ENCODE peak calls at places on chromosomes 3 and 15, in five cellular contexts. One of them, this sample, is unnamed.

GRCh38 chr3:189096092-189096491 is 75.7 kb upstream of the TPRG1 start:
- DNase-seq in thoracic aorta: no peak
- DNase-seq in CD8-positive, alpha-beta T cell: no peak
- DNase-seq in spleen: no peak
- DNase-seq in psoas muscle: no peak
- DNase-seq in this sample: no peak

GRCh38 chr3:67037615-67038014 is 39.5 kb downstream of the KBTBD8 start:
- DNase-seq in psoas muscle: no peak
- DNase-seq in thoracic aorta: no peak
- DNase-seq in CD8-positive, alpha-beta T cell: no peak
- DNase-seq in spleen: no peak
- DNase-seq in this sample: no peak

GRCh38 chr15:77821188-77821958 is 188.7 kb upstream of the LINGO1 start:
- DNase-seq in CD8-positive, alpha-beta T cell: no peak
- DNase-seq in spleen: no peak
- DNase-seq in psoas muscle: no peak
- DNase-seq in thoracic aorta: no peak
- DNase-seq in this sample: no peak

GRCh38 chr15:25244731-25245585 is 193.9 kb downstream of the UBE3A start:
- DNase-seq in psoas muscle: peak; percentile 8
- DNase-seq in spleen: peak; percentile 56
- DNase-seq in CD8-positive, alpha-beta T cell: no peak
- DNase-seq in thoracic aorta: no peak
- DNase-seq in this sample: peak; percentile 69

GRCh38 chr15:69954726-69955125 is 143.0 kb downstream of the TLE3 start:
- DNase-seq in thoracic aorta: no peak
- DNase-seq in psoas muscle: no peak
- DNase-seq in spleen: no peak
- DNase-seq in CD8-positive, alpha-beta T cell: no peak
- DNase-seq in this sample: no peak

GRCh38 chr3:124654470-124654845 is 75.8 kb upstream of the UMPS start:
- DNase-seq in spleen: no peak
- DNase-seq in CD8-positive, alpha-beta T cell: no peak
- DNase-seq in thoracic aorta: no peak
- DNase-seq in psoas muscle: no peak
- DNase-seq in this sample: no peak

GRCh38 chr3:134211797-134212196 is 38.9 kb downstream of the RYK start:
- DNase-seq in psoas muscle: no peak
- DNase-seq in CD8-positive, alpha-beta T cell: no peak
- DNase-seq in spleen: no peak
- DNase-seq in thoracic aorta: no peak
- DNase-seq in this sample: no peak

GRCh38 chr3:119700920-119701734 is 1.7 kb upstream of the CFAP91 start:
- DNase-seq in CD8-positive, alpha-beta T cell: no peak
- DNase-seq in spleen: no peak
- DNase-seq in thoracic aorta: no peak
- DNase-seq in psoas muscle: no peak
- DNase-seq in this sample: no peak

GRCh38 chr15:101407439-101407838 is 82.1 kb downstream of the PCSK6 start:
- DNase-seq in spleen: no peak
- DNase-seq in psoas muscle: no peak
- DNase-seq in CD8-positive, alpha-beta T cell: no peak
- DNase-seq in thoracic aorta: no peak
- DNase-seq in this sample: peak; percentile 12

GRCh38 chr3:157310329-157311065 is 126.2 kb upstream of the PTX3 start:
- DNase-seq in spleen: no peak
- DNase-seq in CD8-positive, alpha-beta T cell: no peak
- DNase-seq in thoracic aorta: no peak
- DNase-seq in psoas muscle: no peak
- DNase-seq in this sample: no peak

GRCh38 chr3:114218578-114219185 is 18.7 kb downstream of the ZNF80 start:
- DNase-seq in spleen: no peak
- DNase-seq in thoracic aorta: no peak
- DNase-seq in psoas muscle: no peak
- DNase-seq in CD8-positive, alpha-beta T cell: no peak
- DNase-seq in this sample: no peak

GRCh38 chr3:164458986-164459385 is 619.3 kb downstream of the SI start:
- DNase-seq in thoracic aorta: no peak
- DNase-seq in psoas muscle: no peak
- DNase-seq in spleen: no peak
- DNase-seq in CD8-positive, alpha-beta T cell: no peak
- DNase-seq in this sample: no peak

GRCh38 chr3:124206225-124206624 is 214.3 kb upstream of the ROPN1 start:
- DNase-seq in thoracic aorta: no peak
- DNase-seq in spleen: no peak
- DNase-seq in CD8-positive, alpha-beta T cell: no peak
- DNase-seq in psoas muscle: no peak
- DNase-seq in this sample: no peak

GRCh38 chr15:78224024-78224413 is 10.3 kb downstream of the ACSBG1 start:
- DNase-seq in thoracic aorta: no peak
- DNase-seq in psoas muscle: no peak
- DNase-seq in CD8-positive, alpha-beta T cell: no peak
- DNase-seq in spleen: peak; percentile 6
- DNase-seq in this sample: no peak

GRCh38 chr3:126540342-126540849 is 16.4 kb downstream of the CHST13 start:
- DNase-seq in spleen: peak; percentile 54
- DNase-seq in thoracic aorta: peak; percentile 29
- DNase-seq in psoas muscle: peak; percentile 47
- DNase-seq in CD8-positive, alpha-beta T cell: no peak
- DNase-seq in this sample: peak; percentile 59

GRCh38 chr15:78393137-78393536 is 44.9 kb upstream of the IREB2 start:
- DNase-seq in psoas muscle: no peak
- DNase-seq in CD8-positive, alpha-beta T cell: no peak
- DNase-seq in spleen: no peak
- DNase-seq in thoracic aorta: no peak
- DNase-seq in this sample: no peak

GRCh38 chr15:48520376-48521155 is 124.9 kb downstream of the FBN1 start:
- DNase-seq in thoracic aorta: no peak
- DNase-seq in psoas muscle: no peak
- DNase-seq in spleen: no peak
- DNase-seq in CD8-positive, alpha-beta T cell: no peak
- DNase-seq in this sample: no peak

GRCh38 chr3:32432711-32433530 is 41.3 kb downstream of the CMTM7 start:
- DNase-seq in thoracic aorta: no peak
- DNase-seq in psoas muscle: no peak
- DNase-seq in spleen: no peak
- DNase-seq in CD8-positive, alpha-beta T cell: no peak
- DNase-seq in this sample: no peak

GRCh38 chr3:122014741-122015140 is 7.3 kb downstream of the ILDR1 start:
- DNase-seq in CD8-positive, alpha-beta T cell: no peak
- DNase-seq in psoas muscle: no peak
- DNase-seq in thoracic aorta: no peak
- DNase-seq in spleen: no peak
- DNase-seq in this sample: no peak

GRCh38 chr3:88150371-88150770 is 612 bp downstream of the C3orf38 start:
- DNase-seq in thoracic aorta: no peak
- DNase-seq in spleen: no peak
- DNase-seq in CD8-positive, alpha-beta T cell: no peak
- DNase-seq in psoas muscle: no peak
- DNase-seq in this sample: no peak

GRCh38 chr3:115164374-115165221 is 17.5 kb upstream of the ZBTB20 start:
- DNase-seq in CD8-positive, alpha-beta T cell: no peak
- DNase-seq in thoracic aorta: no peak
- DNase-seq in spleen: no peak
- DNase-seq in psoas muscle: no peak
- DNase-seq in this sample: no peak

GRCh38 chr3:8730641-8731040 is 3.0 kb upstream of the CAV3 start:
- DNase-seq in CD8-positive, alpha-beta T cell: no peak
- DNase-seq in thoracic aorta: no peak
- DNase-seq in spleen: no peak
- DNase-seq in psoas muscle: no peak
- DNase-seq in this sample: no peak

GRCh38 chr3:195870442-195870841 is 37.9 kb downstream of the TNK2 start:
- DNase-seq in CD8-positive, alpha-beta T cell: no peak
- DNase-seq in thoracic aorta: no peak
- DNase-seq in spleen: no peak
- DNase-seq in psoas muscle: no peak
- DNase-seq in this sample: no peak

GRCh38 chr15:85479071-85479647 is 98.8 kb downstream of the AKAP13 start:
- DNase-seq in psoas muscle: no peak
- DNase-seq in thoracic aorta: no peak
- DNase-seq in CD8-positive, alpha-beta T cell: no peak
- DNase-seq in spleen: no peak
- DNase-seq in this sample: no peak

DNA sequence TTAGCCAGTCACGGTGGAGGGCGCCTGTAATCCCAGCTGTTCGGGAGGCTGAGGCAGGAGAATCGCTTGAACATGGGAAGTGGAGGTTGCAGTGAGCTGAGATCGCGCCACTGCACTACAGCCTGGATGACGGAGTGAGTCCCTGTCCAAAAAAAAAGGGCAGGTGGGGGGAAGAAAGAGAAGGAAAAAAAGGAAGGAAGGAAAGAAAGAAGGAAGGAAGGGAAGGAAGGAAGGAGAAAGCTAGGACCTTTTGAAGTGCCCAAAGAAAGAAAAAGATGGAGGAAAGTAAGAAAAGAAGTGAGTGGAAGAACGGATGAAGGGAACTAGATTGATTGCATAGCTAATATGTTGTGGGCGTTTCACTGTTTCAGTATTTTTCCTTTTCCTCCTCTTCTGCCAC is 41.9 kb downstream of the BHLHE40 start:
- DNase-seq in spleen: no peak
- DNase-seq in CD8-positive, alpha-beta T cell: no peak
- DNase-seq in thoracic aorta: no peak
- DNase-seq in psoas muscle: no peak
- DNase-seq in this sample: no peak
- H3K4me1 ChIP-seq in spleen: peaks cover 3% of the 10 kb centered on the region
- H3K4me1 ChIP-seq in CD8-positive, alpha-beta T cell: peaks cover 21% of the 10 kb centered on the region
- H3K4me1 ChIP-seq in thoracic aorta: peaks cover 9% of the 10 kb centered on the region
- H3K4me1 ChIP-seq in psoas muscle: peaks cover 22% of the 10 kb centered on the region
- H3K4me1 ChIP-seq in this sample: peaks cover 61% of the 10 kb centered on the region

DNA sequence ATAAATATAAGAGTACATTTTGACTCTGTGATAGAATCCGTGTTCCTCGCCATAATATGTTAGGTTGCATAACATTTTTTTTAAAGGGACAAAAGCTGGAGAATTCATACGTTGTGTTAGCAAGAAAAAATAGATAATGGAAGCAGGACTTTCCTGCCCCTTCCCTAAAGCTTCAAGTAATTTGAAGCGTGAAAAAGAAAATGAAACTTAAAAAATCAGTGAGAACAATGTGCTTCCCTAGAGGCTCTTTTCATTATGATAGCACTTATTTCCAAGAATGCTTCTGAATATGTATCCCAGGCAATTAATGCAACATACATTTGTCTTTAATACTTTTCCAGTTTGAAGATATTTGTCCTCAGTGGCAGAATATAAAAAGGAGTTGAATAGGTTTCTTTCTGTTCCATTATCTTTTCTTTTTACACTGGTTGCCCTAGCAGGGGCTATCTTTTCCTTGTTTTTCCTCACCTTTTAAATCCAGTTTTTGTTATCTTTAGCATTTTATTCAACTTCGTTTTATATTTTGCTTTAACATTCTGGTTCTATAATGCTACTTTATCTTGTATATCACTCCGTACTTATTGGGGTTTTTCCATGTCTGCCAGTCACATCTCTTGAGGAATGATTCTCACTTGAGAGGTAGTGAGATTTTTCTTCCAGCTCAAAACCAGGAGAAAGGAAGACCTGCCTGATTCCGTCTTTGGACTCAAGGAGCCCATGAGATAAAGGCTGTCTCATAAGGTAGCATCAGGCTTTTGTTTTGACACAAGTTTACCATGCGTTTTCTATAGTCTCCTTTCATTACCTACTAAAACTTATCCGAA is 113.8 kb downstream of the MBNL1 start:
- DNase-seq in spleen: no peak
- DNase-seq in psoas muscle: no peak
- DNase-seq in CD8-positive, alpha-beta T cell: no peak
- DNase-seq in thoracic aorta: no peak
- DNase-seq in this sample: no peak
- H3K4me1 ChIP-seq in spleen: peaks cover 49% of the 10 kb centered on the region
- H3K4me1 ChIP-seq in psoas muscle: peaks cover 78% of the 10 kb centered on the region
- H3K4me1 ChIP-seq in CD8-positive, alpha-beta T cell: peaks cover 69% of the 10 kb centered on the region
- H3K4me1 ChIP-seq in thoracic aorta: peaks cover 70% of the 10 kb centered on the region
- H3K4me1 ChIP-seq in this sample: peaks cover 79% of the 10 kb centered on the region

GRCh38 chr3:56781762-56782161 is 20.0 kb downstream of the ARHGEF3 start:
- DNase-seq in CD8-positive, alpha-beta T cell: no peak
- DNase-seq in spleen: no peak
- DNase-seq in psoas muscle: no peak
- DNase-seq in thoracic aorta: no peak
- DNase-seq in this sample: no peak
- H3K4me1 ChIP-seq in CD8-positive, alpha-beta T cell: peaks cover 97% of the 10 kb centered on the region
- H3K4me1 ChIP-seq in spleen: peaks cover 23% of the 10 kb centered on the region
- H3K4me1 ChIP-seq in psoas muscle: peaks cover 32% of the 10 kb centered on the region
- H3K4me1 ChIP-seq in thoracic aorta: peaks cover 23% of the 10 kb centered on the region
- H3K4me1 ChIP-seq in this sample: peaks cover 45% of the 10 kb centered on the region

GRCh38 chr15:63905558-63906265 is 72.0 kb upstream of the HERC1 start:
- DNase-seq in thoracic aorta: no peak
- DNase-seq in spleen: no peak
- DNase-seq in psoas muscle: no peak
- DNase-seq in CD8-positive, alpha-beta T cell: no peak
- DNase-seq in this sample: no peak

GRCh38 chr15:63907521-63907920 is 73.8 kb upstream of the HERC1 start:
- DNase-seq in psoas muscle: no peak
- DNase-seq in CD8-positive, alpha-beta T cell: no peak
- DNase-seq in spleen: peak; percentile 60
- DNase-seq in thoracic aorta: no peak
- DNase-seq in this sample: no peak

GRCh38 chr15:63906266-63906584 is 72.5 kb upstream of the HERC1 start:
- DNase-seq in CD8-positive, alpha-beta T cell: no peak
- DNase-seq in psoas muscle: no peak
- DNase-seq in thoracic aorta: no peak
- DNase-seq in spleen: peak; percentile 64
- DNase-seq in this sample: no peak

GRCh38 chr15:63904042-63904441 is 70.3 kb upstream of the HERC1 start:
- DNase-seq in thoracic aorta: no peak
- DNase-seq in psoas muscle: no peak
- DNase-seq in CD8-positive, alpha-beta T cell: no peak
- DNase-seq in spleen: no peak
- DNase-seq in this sample: no peak

GRCh38 chr15:63905131-63905530 is 71.4 kb upstream of the HERC1 start:
- DNase-seq in CD8-positive, alpha-beta T cell: no peak
- DNase-seq in psoas muscle: no peak
- DNase-seq in spleen: peak; percentile 64
- DNase-seq in thoracic aorta: no peak
- DNase-seq in this sample: no peak
- H3K4me1 ChIP-seq in CD8-positive, alpha-beta T cell: peaks cover 41% of the 10 kb centered on the region
- H3K4me1 ChIP-seq in psoas muscle: peaks cover 43% of the 10 kb centered on the region
- H3K4me1 ChIP-seq in spleen: peaks cover 23% of the 10 kb centered on the region
- H3K4me1 ChIP-seq in thoracic aorta: peaks cover 14% of the 10 kb centered on the region
- H3K4me1 ChIP-seq in this sample: peaks cover 23% of the 10 kb centered on the region

GRCh38 chr3:30170681-30171438 is 435.5 kb upstream of the TGFBR2 start:
- DNase-seq in thoracic aorta: no peak
- DNase-seq in spleen: no peak
- DNase-seq in CD8-positive, alpha-beta T cell: no peak
- DNase-seq in psoas muscle: no peak
- DNase-seq in this sample: no peak
- H3K4me1 ChIP-seq in thoracic aorta: no peaks in the 10 kb centered on the region
- H3K4me1 ChIP-seq in spleen: no peaks in the 10 kb centered on the region
- H3K4me1 ChIP-seq in CD8-positive, alpha-beta T cell: no peaks in the 10 kb centered on the region
- H3K4me1 ChIP-seq in psoas muscle: no peaks in the 10 kb centered on the region
- H3K4me1 ChIP-seq in this sample: no peaks in the 10 kb centered on the region

DNA sequence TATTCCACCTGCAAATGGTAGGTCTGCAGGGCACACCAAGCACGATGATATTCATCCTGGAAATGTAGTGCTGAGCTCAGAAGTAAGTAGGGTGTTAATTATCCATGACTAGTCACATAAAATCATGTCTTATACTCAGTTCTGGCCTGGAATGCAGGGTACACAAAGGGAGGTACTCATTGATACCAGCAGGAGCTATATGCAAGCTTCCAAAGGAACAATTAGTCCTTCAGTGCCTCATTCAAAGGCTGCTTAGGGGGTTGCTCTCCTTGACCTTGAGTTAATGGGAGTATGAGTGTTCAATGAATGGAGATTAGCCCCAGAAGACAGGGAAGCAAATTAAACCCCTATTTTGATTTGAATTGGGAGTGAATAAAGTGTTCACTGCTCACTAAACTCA is 38.3 kb downstream of the CNTN6 start:
- DNase-seq in thoracic aorta: no peak
- DNase-seq in spleen: no peak
- DNase-seq in CD8-positive, alpha-beta T cell: no peak
- DNase-seq in psoas muscle: no peak
- DNase-seq in this sample: no peak
- H3K4me1 ChIP-seq in thoracic aorta: no peaks in the 10 kb centered on the region
- H3K4me1 ChIP-seq in spleen: no peaks in the 10 kb centered on the region
- H3K4me1 ChIP-seq in CD8-positive, alpha-beta T cell: no peaks in the 10 kb centered on the region
- H3K4me1 ChIP-seq in psoas muscle: no peaks in the 10 kb centered on the region
- H3K4me1 ChIP-seq in this sample: no peaks in the 10 kb centered on the region

This sample was measured in suprapubic skin.